ENCODE peak calls at places on chromosome 13, in seven cellular contexts. One of them, this sample, is unnamed. For H3K27me3, the result is how much of the 10 kb centered on the place peaks cover.

GRCh38 chr13:24746618-24747247 is 17.2 kb upstream of the RNF17 start:
- DNase-seq in cardiac muscle cell: peak
- DNase-seq in keratinocyte: no peak
- DNase-seq in CD4-positive, alpha-beta memory T cell: no peak
- DNase-seq in neural progenitor cell: peak
- DNase-seq in uterus: no peak
- DNase-seq in ovary: no peak
- DNase-seq in this sample: no peak

GRCh38 chr13:40943073-40943472 is 76.0 kb downstream of the ELF1 start:
- DNase-seq in CD4-positive, alpha-beta memory T cell: no peak
- DNase-seq in ovary: no peak
- DNase-seq in cardiac muscle cell: peak
- DNase-seq in neural progenitor cell: no peak
- DNase-seq in keratinocyte: no peak
- DNase-seq in uterus: no peak
- DNase-seq in this sample: no peak

GRCh38 chr13:100108913-100109507 is 20.1 kb downstream of the PCCA start:
- DNase-seq in keratinocyte: no peak
- DNase-seq in neural progenitor cell: no peak
- DNase-seq in cardiac muscle cell: peak
- DNase-seq in ovary: no peak
- DNase-seq in uterus: no peak
- DNase-seq in CD4-positive, alpha-beta memory T cell: no peak
- DNase-seq in this sample: no peak

GRCh38 chr13:48093588-48093987 is 1.3 kb downstream of the MED4 start:
- DNase-seq in CD4-positive, alpha-beta memory T cell: no peak
- DNase-seq in keratinocyte: no peak
- DNase-seq in neural progenitor cell: no peak
- DNase-seq in ovary: no peak
- DNase-seq in cardiac muscle cell: no peak
- DNase-seq in uterus: no peak
- DNase-seq in this sample: no peak

GRCh38 chr13:75908137-75908536 is 272.0 kb downstream of the LMO7 start:
- DNase-seq in ovary: no peak
- DNase-seq in neural progenitor cell: peak
- DNase-seq in cardiac muscle cell: no peak
- DNase-seq in uterus: no peak
- DNase-seq in CD4-positive, alpha-beta memory T cell: no peak
- DNase-seq in keratinocyte: no peak
- DNase-seq in this sample: no peak

GRCh38 chr13:48401480-48401879 is 11.4 kb downstream of the LPAR6 start:
- DNase-seq in uterus: no peak
- DNase-seq in neural progenitor cell: no peak
- DNase-seq in cardiac muscle cell: no peak
- DNase-seq in ovary: no peak
- DNase-seq in keratinocyte: no peak
- DNase-seq in CD4-positive, alpha-beta memory T cell: no peak
- DNase-seq in this sample: no peak

GRCh38 chr13:105410602-105411001 is 1124.9 kb downstream of the EFNB2 start:
- DNase-seq in ovary: no peak
- DNase-seq in cardiac muscle cell: peak
- DNase-seq in CD4-positive, alpha-beta memory T cell: peak
- DNase-seq in keratinocyte: no peak
- DNase-seq in neural progenitor cell: peak
- DNase-seq in uterus: no peak
- DNase-seq in this sample: peak

GRCh38 chr13:31242342-31242741 is 42.6 kb downstream of the B3GLCT start:
- DNase-seq in cardiac muscle cell: peak
- DNase-seq in keratinocyte: no peak
- DNase-seq in CD4-positive, alpha-beta memory T cell: no peak
- DNase-seq in neural progenitor cell: no peak
- DNase-seq in uterus: no peak
- DNase-seq in ovary: no peak
- DNase-seq in this sample: no peak

GRCh38 chr13:83449666-83450395 is 432.4 kb downstream of the SLITRK1 start:
- DNase-seq in keratinocyte: peak
- DNase-seq in ovary: no peak
- DNase-seq in neural progenitor cell: peak
- DNase-seq in CD4-positive, alpha-beta memory T cell: no peak
- DNase-seq in cardiac muscle cell: peak
- DNase-seq in uterus: no peak
- DNase-seq in this sample: no peak

GRCh38 chr13:53174550-53174949 is 145.9 kb downstream of the OLFM4 start:
- DNase-seq in ovary: no peak
- DNase-seq in uterus: peak
- DNase-seq in keratinocyte: no peak
- DNase-seq in cardiac muscle cell: peak
- DNase-seq in neural progenitor cell: no peak
- DNase-seq in CD4-positive, alpha-beta memory T cell: no peak
- DNase-seq in this sample: no peak
- H3K27me3 ChIP-seq in ovary: under half
- H3K27me3 ChIP-seq in uterus: under half
- H3K27me3 ChIP-seq in keratinocyte: under half
- H3K27me3 ChIP-seq in cardiac muscle cell: under half
- H3K27me3 ChIP-seq in neural progenitor cell: under half
- H3K27me3 ChIP-seq in CD4-positive, alpha-beta memory T cell: under half
- H3K27me3 ChIP-seq in this sample: under half

GRCh38 chr13:25927363-25927762 is 124.5 kb downstream of the SHISA2 start:
- DNase-seq in cardiac muscle cell: no peak
- DNase-seq in neural progenitor cell: no peak
- DNase-seq in uterus: no peak
- DNase-seq in keratinocyte: peak
- DNase-seq in CD4-positive, alpha-beta memory T cell: no peak
- DNase-seq in ovary: no peak
- DNase-seq in this sample: no peak
- H3K27me3 ChIP-seq in cardiac muscle cell: under half
- H3K27me3 ChIP-seq in neural progenitor cell: under half
- H3K27me3 ChIP-seq in uterus: under half
- H3K27me3 ChIP-seq in keratinocyte: under half
- H3K27me3 ChIP-seq in CD4-positive, alpha-beta memory T cell: under half
- H3K27me3 ChIP-seq in ovary: under half
- H3K27me3 ChIP-seq in this sample: under half

GRCh38 chr13:110109910-110110309 is 197.0 kb downstream of the COL4A1 start:
- DNase-seq in uterus: peak
- DNase-seq in keratinocyte: no peak
- DNase-seq in ovary: peak
- DNase-seq in neural progenitor cell: peak
- DNase-seq in cardiac muscle cell: peak
- DNase-seq in CD4-positive, alpha-beta memory T cell: no peak
- DNase-seq in this sample: peak

GRCh38 chr13:110107568-110108347 is 199.2 kb downstream of the COL4A1 start:
- DNase-seq in uterus: no peak
- DNase-seq in keratinocyte: no peak
- DNase-seq in neural progenitor cell: peak
- DNase-seq in CD4-positive, alpha-beta memory T cell: no peak
- DNase-seq in ovary: no peak
- DNase-seq in cardiac muscle cell: peak
- DNase-seq in this sample: no peak

GRCh38 chr13:110108348-110109139 is 198.4 kb downstream of the COL4A1 start:
- DNase-seq in cardiac muscle cell: peak
- DNase-seq in CD4-positive, alpha-beta memory T cell: no peak
- DNase-seq in keratinocyte: no peak
- DNase-seq in uterus: peak
- DNase-seq in neural progenitor cell: peak
- DNase-seq in ovary: peak
- DNase-seq in this sample: peak

GRCh38 chr13:110110783-110111182 is 196.2 kb downstream of the COL4A1 start:
- DNase-seq in cardiac muscle cell: no peak
- DNase-seq in neural progenitor cell: no peak
- DNase-seq in uterus: no peak
- DNase-seq in ovary: no peak
- DNase-seq in keratinocyte: no peak
- DNase-seq in CD4-positive, alpha-beta memory T cell: no peak
- DNase-seq in this sample: no peak

GRCh38 chr13:110109140-110109783 is 197.7 kb downstream of the COL4A1 start:
- DNase-seq in ovary: no peak
- DNase-seq in cardiac muscle cell: no peak
- DNase-seq in neural progenitor cell: no peak
- DNase-seq in CD4-positive, alpha-beta memory T cell: no peak
- DNase-seq in uterus: no peak
- DNase-seq in keratinocyte: no peak
- DNase-seq in this sample: no peak
- H3K27me3 ChIP-seq in ovary: under half
- H3K27me3 ChIP-seq in cardiac muscle cell: under half
- H3K27me3 ChIP-seq in neural progenitor cell: under half
- H3K27me3 ChIP-seq in CD4-positive, alpha-beta memory T cell: under half
- H3K27me3 ChIP-seq in uterus: under half
- H3K27me3 ChIP-seq in keratinocyte: under half
- H3K27me3 ChIP-seq in this sample: under half

GRCh38 chr13:28485097-28485496 is 9.8 kb downstream of the FLT1 start:
- DNase-seq in uterus: no peak
- DNase-seq in ovary: no peak
- DNase-seq in cardiac muscle cell: no peak
- DNase-seq in CD4-positive, alpha-beta memory T cell: no peak
- DNase-seq in neural progenitor cell: no peak
- DNase-seq in keratinocyte: no peak
- DNase-seq in this sample: no peak

GRCh38 chr13:28485551-28485950 is 9.4 kb downstream of the FLT1 start:
- DNase-seq in keratinocyte: no peak
- DNase-seq in neural progenitor cell: no peak
- DNase-seq in uterus: no peak
- DNase-seq in ovary: no peak
- DNase-seq in cardiac muscle cell: no peak
- DNase-seq in CD4-positive, alpha-beta memory T cell: no peak
- DNase-seq in this sample: no peak

GRCh38 chr13:28488376-28489005 is 6.4 kb downstream of the FLT1 start:
- DNase-seq in neural progenitor cell: no peak
- DNase-seq in CD4-positive, alpha-beta memory T cell: no peak
- DNase-seq in uterus: no peak
- DNase-seq in ovary: no peak
- DNase-seq in keratinocyte: no peak
- DNase-seq in cardiac muscle cell: no peak
- DNase-seq in this sample: no peak

GRCh38 chr13:28483313-28483931 is 11.5 kb downstream of the FLT1 start:
- DNase-seq in uterus: no peak
- DNase-seq in CD4-positive, alpha-beta memory T cell: no peak
- DNase-seq in ovary: no peak
- DNase-seq in keratinocyte: no peak
- DNase-seq in neural progenitor cell: no peak
- DNase-seq in cardiac muscle cell: no peak
- DNase-seq in this sample: no peak

GRCh38 chr13:28486144-28486543 is 8.8 kb downstream of the FLT1 start:
- DNase-seq in cardiac muscle cell: peak
- DNase-seq in ovary: no peak
- DNase-seq in neural progenitor cell: no peak
- DNase-seq in CD4-positive, alpha-beta memory T cell: no peak
- DNase-seq in uterus: no peak
- DNase-seq in keratinocyte: no peak
- DNase-seq in this sample: no peak
- H3K27me3 ChIP-seq in cardiac muscle cell: under half
- H3K27me3 ChIP-seq in ovary: under half
- H3K27me3 ChIP-seq in neural progenitor cell: under half
- H3K27me3 ChIP-seq in CD4-positive, alpha-beta memory T cell: under half
- H3K27me3 ChIP-seq in uterus: under half
- H3K27me3 ChIP-seq in keratinocyte: under half
- H3K27me3 ChIP-seq in this sample: under half

This sample was measured in testis.